ENCODE peak calls at places on chromosomes 16 and 17, in five cellular contexts. Q is foreskin keratinocyte, N is Peyer's patch, Y is left ventricle myocardium inferior, A is neural progenitor cell. M is an unnamed sample. For H3K4me1, the result is how much of the 10 kb centered on the place peaks cover.

GRCh38 chr17:67258836-67259468 is 14.0 kb upstream of the HELZ start:
- DNase-seq in Q (no peak), N (no peak), Y (no peak), A (no peak), M (no peak)

GRCh38 chr16:80433617-80434016 is 107.2 kb upstream of the DYNLRB2 start:
- DNase-seq in Q (peak), N (no peak), Y (no peak), A (no peak), M (no peak)

GRCh38 chr16:50889746-50890145 is 147.9 kb downstream of the CYLD start:
- DNase-seq in Q (no peak), N (no peak), Y (no peak), A (no peak), M (no peak)

GRCh38 chr16:68065716-68066305 is 19.4 kb upstream of the NFATC3 start:
- DNase-seq in Q (peak), N (no peak), Y (no peak), A (no peak), M (no peak)

GRCh38 chr17:10384175-10384574 is 11.4 kb upstream of the MYH13 start:
- DNase-seq in Q (no peak), N (no peak), Y (no peak), A (peak), M (no peak)

GRCh38 chr17:28745777-28746473 is 2.1 kb downstream of the TRAF4 start:
- DNase-seq in Q (peak), N (peak), Y (no peak), A (no peak), M (no peak)

GRCh38 chr16:89201467-89202377 is 1.4 kb upstream of the SLC22A31 start:
- DNase-seq in Q (peak), N (peak), Y (peak), A (peak), M (peak)

GRCh38 chr16:55392701-55393100 is 68.7 kb downstream of the IRX6 start:
- DNase-seq in Q (peak), N (no peak), Y (no peak), A (no peak), M (no peak)

GRCh38 chr16:50588276-50588675 is 40.1 kb downstream of the NKD1 start:
- DNase-seq in Q (no peak), N (no peak), Y (no peak), A (peak), M (no peak)

GRCh38 chr17:20095366-20096080 is 86.4 kb downstream of the SPECC1 start:
- DNase-seq in Q (no peak), N (no peak), Y (peak), A (peak), M (no peak)

GRCh38 chr17:149231-149630 is 11.9 kb downstream of the SCGB1C2 start:
- DNase-seq in Q (no peak), N (no peak), Y (no peak), A (no peak), M (no peak)

GRCh38 chr17:28953444-28954118 is 2.3 kb upstream of the PHF12 start:
- DNase-seq in Q (peak), N (no peak), Y (no peak), A (peak), M (peak)

GRCh38 chr17:56653877-56654276 is 60.4 kb downstream of the NOG start:
- DNase-seq in Q (peak), N (no peak), Y (no peak), A (peak), M (peak)

GRCh38 chr17:57892820-57893595 is 43.2 kb upstream of the MRPS23 start:
- DNase-seq in Q (peak), N (peak), Y (peak), A (peak), M (no peak)

GRCh38 chr17:61345825-61346628 is 53.6 kb upstream of the TBX2 start:
- DNase-seq in Q (no peak), N (no peak), Y (no peak), A (no peak), M (no peak)

GRCh38 chr16:17945080-17945601 is 391.4 kb downstream of the NPIPA8 start:
- DNase-seq in Q (no peak), N (no peak), Y (no peak), A (no peak), M (no peak)

GRCh38 chr17:62652251-62653001 is 25.0 kb downstream of the MRC2 start:
- DNase-seq in Q (no peak), N (no peak), Y (peak), A (peak), M (peak)

GRCh38 chr16:84699712-84700517 is at the start of gene USP10:
- DNase-seq in Q (no peak), N (peak), Y (peak), A (peak), M (peak)

GRCh38 chr17:9979463-9979995 is 74.5 kb upstream of the RCVRN start:
- DNase-seq in Q (peak), N (no peak), Y (no peak), A (no peak), M (no peak)

GRCh38 chr16:495127-495748 is 32.3 kb upstream of the CAPN15 start:
- DNase-seq in Q (peak), N (no peak), Y (no peak), A (peak), M (peak)

GRCh38 chr17:74798239-74798707 is 22.1 kb upstream of the NAT9 start:
- DNase-seq in Q (no peak), N (no peak), Y (no peak), A (no peak), M (no peak)

GRCh38 chr17:62715882-62716390 is 88.5 kb downstream of the MRC2 start:
- DNase-seq in Q (no peak), N (no peak), Y (no peak), A (no peak), M (no peak)

GRCh38 chr17:2621241-2621640 is 27.8 kb downstream of the PAFAH1B1 start:
- DNase-seq in Q (no peak), N (no peak), Y (no peak), A (no peak), M (no peak)

GRCh38 chr17:8593830-8594229 is 36.7 kb downstream of the MYH10 start:
- DNase-seq in Q (no peak), N (no peak), Y (no peak), A (no peak), M (no peak)

GRCh38 chr17:15124746-15125145 is 140.4 kb downstream of the PMP22 start:
- DNase-seq in Q (no peak), N (no peak), Y (no peak), A (no peak), M (no peak)

GRCh38 chr16:1058216-1058615 is 14.3 kb upstream of the SSTR5 start:
- DNase-seq in Q (no peak), N (no peak), Y (no peak), A (no peak), M (no peak)

GRCh38 chr16:79848739-79849518 is 248.4 kb upstream of the MAF start:
- DNase-seq in Q (peak), N (no peak), Y (no peak), A (no peak), M (no peak)

GRCh38 chr16:88076211-88076931 is 125.1 kb downstream of the BANP start:
- DNase-seq in Q (no peak), N (peak), Y (no peak), A (peak), M (no peak)

GRCh38 chr17:78358538-78359215 is 1.2 kb downstream of the SOCS3 start:
- DNase-seq in Q (peak), N (no peak), Y (no peak), A (peak), M (peak)
- H3K4me1 ChIP-seq in Q (under half), N (under half), Y (half or more), A (under half), M (half or more)

GRCh38 chr16:66521227-66521626 is 28.7 kb downstream of the TK2 start:
- DNase-seq in Q (no peak), N (peak), Y (no peak), A (no peak), M (no peak)

GRCh38 chr16:66517586-66518263 is 32.2 kb downstream of the TK2 start:
- DNase-seq in Q (no peak), N (peak), Y (peak), A (no peak), M (no peak)

GRCh38 chr16:66520406-66521194 is 29.3 kb downstream of the TK2 start:
- DNase-seq in Q (no peak), N (peak), Y (peak), A (no peak), M (no peak)

GRCh38 chr16:66519974-66520373 is 29.9 kb downstream of the TK2 start:
- DNase-seq in Q (no peak), N (peak), Y (no peak), A (no peak), M (no peak)

DNA sequence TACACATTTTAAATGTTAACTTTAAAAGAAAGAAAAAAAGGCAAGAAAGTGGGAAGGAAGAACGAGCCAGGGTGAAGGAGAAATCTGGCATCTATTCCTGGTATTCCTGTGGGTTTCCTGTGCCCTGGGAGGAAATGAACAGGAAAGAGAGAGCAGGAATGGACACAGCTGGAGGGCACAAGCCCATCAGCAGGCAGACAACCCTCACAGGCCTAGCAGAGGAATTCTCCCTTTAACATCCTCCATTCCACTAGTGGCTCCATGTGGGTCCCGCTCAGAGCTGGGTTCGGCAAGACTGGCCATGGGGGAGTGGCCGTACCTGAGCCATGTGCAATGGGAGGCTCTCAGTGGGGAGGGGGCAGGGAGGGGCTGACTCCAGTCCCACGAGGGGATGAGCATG is 30.4 kb downstream of the TK2 start:
- DNase-seq in Q (no peak), N (peak), Y (no peak), A (no peak), M (no peak)
- H3K27ac ChIP-seq in Q (no peak), N (peak), Y (peak), A (no peak), M (peak)

GRCh38 chr17:40558300-40558584 is 7.0 kb downstream of the CCR7 start:
- DNase-seq in Q (no peak), N (peak), Y (no peak), A (no peak), M (no peak)

GRCh38 chr17:40559954-40560591 is 5.2 kb downstream of the CCR7 start:
- DNase-seq in Q (peak), N (peak), Y (peak), A (peak), M (peak)

GRCh38 chr17:40559016-40559853 is 6.0 kb downstream of the CCR7 start:
- DNase-seq in Q (no peak), N (peak), Y (no peak), A (no peak), M (no peak)

GRCh38 chr17:40557531-40558299 is 7.6 kb downstream of the CCR7 start:
- DNase-seq in Q (no peak), N (peak), Y (no peak), A (no peak), M (no peak)

DNA sequence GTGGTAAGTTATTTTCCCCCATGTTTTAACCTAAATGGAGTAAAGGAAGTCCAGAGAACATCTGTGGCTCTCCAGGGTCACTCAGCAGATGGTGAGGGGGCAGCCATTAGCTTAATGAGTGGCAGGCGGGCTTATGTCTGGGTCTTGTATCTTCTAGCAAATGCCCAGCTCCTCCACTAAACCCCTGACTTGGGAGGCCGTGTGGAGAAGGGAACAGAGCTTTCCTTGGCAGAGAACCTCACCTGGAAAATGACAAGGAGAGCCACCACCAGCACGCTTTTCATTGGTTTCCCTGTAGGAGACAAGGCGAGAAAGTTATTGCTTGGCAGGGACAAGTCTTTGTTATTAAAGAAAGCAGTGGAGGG is 6.6 kb downstream of the CCR7 start:
- DNase-seq in Q (no peak), N (peak), Y (no peak), A (no peak), M (no peak)
- H3K4me1 ChIP-seq in Q (under half), N (under half), Y (half or more), A (under half), M (half or more)

GRCh38 chr16:53519417-53520091 is 16.5 kb upstream of the AKTIP start:
- DNase-seq in Q (no peak), N (no peak), Y (no peak), A (no peak), M (no peak)

GRCh38 chr16:53517851-53518250 is 14.8 kb upstream of the AKTIP start:
- DNase-seq in Q (no peak), N (no peak), Y (no peak), A (no peak), M (no peak)

GRCh38 chr16:53515259-53515658 is 12.2 kb upstream of the AKTIP start:
- DNase-seq in Q (no peak), N (no peak), Y (no peak), A (no peak), M (no peak)

GRCh38 chr16:53518550-53519416 is 15.8 kb upstream of the AKTIP start:
- DNase-seq in Q (no peak), N (no peak), Y (no peak), A (no peak), M (peak)

DNA sequence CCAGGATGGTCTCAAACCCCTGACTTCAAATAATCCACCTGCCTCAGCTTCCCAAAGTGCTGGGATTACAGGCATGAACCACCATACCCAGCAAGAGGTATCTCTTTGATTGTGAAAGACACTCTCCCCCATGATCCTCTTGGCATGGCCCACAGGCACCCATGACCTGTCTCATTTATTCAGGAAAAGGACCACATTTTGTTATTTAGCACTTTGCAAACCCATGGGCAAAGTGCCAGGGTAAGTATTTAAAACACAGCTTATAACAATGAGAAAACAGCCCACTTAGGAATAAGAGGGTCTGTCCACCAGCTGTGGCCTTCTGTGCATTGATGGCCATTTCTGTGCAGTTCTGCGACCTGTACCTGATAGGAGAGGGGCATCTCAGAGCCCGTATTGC is 12.8 kb upstream of the AKTIP start:
- DNase-seq in Q (no peak), N (no peak), Y (no peak), A (no peak), M (no peak)
- H3K27ac ChIP-seq in Q (no peak), N (no peak), Y (peak), A (no peak), M (no peak)

GRCh38 chr17:17841620-17842025 is 4.8 kb upstream of the SREBF1 start:
- DNase-seq in Q (peak), N (no peak), Y (peak), A (no peak), M (no peak)
- H3K4me1 ChIP-seq in Q (half or more), N (under half), Y (half or more), A (under half), M (under half)

DNA sequence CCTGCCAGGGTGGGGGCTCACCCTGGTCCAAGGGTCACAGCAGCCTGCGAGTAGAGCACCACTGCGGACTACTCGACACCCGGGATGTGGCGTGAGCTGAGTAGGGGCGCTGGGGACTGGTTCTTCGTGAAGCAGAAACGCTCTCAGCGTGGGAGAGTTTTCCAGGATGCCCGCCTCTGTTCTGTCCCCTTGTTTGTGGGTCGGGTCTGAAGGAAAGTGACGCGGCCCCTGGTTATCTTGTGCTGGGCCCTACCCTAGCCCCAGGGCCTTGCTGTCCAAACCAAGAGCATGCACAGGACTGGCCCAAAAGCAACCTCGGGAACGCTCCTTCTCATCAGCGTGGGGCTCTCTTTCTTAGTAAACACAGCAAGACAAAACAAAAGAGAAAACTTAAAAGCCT is 303.3 kb downstream of the IRF8 start:
- DNase-seq in Q (no peak), N (no peak), Y (no peak), A (no peak), M (no peak)
- H3K27ac ChIP-seq in Q (no peak), N (peak), Y (no peak), A (no peak), M (no peak)

DNA sequence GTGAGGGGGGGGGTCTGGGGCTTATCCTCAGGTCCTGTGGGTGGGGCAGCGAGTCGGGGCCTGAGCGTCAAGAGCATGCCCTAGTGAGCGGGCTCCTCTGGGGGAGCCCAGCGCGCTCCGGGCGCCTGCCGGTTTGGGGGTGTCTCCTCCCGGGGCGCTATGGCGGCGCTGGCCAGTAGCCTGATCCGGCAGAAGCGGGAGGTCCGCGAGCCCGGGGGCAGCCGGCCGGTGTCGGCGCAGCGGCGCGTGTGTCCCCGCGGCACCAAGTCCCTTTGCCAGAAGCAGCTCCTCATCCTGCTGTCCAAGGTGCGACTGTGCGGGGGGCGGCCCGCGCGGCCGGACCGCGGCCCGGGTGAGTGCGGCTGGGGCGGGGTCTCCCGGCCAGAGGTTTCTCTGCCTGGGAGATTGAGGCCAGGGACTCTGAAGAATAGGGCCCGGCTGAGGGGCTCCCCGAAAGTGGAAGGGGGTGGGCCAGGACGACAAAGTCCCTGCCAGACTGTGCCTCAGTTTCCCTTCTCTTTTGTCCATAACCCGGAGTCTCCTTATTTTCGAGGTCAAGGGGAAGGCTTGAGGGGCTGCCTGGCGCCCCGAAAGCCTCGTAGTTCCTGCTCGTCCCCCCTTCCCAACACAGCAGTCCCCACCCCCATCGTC is at the start of gene FGF11:
- DNase-seq in Q (no peak), N (no peak), Y (no peak), A (peak), M (no peak)
- H3K4me1 ChIP-seq in Q (under half), N (under half), Y (half or more), A (under half), M (half or more)

GRCh38 chr17:40032322-40033320 is 17.4 kb downstream of the CSF3 start:
- DNase-seq in Q (no peak), N (peak), Y (peak), A (no peak), M (no peak)
- H3K27ac ChIP-seq in Q (no peak), N (peak), Y (peak), A (no peak), M (no peak)